ENCODE peak calls at places on chromosomes 5 and 9, in ten cellular contexts. K is ovary; H is T-helper 1 cell; P is activated naive CD8-positive, alpha-beta T cell treated with anti-CD3 and anti-CD28 coated beads, Interleukin-2, amount 50 U/mL, for 16 hours; S is ELR; E is AG04450; W is SIG-M5; C is Calu3; V is iPS-NIHi11; R is stimulated activated CD8-positive, alpha-beta memory T cell treated with anti-CD3 and anti-CD28 coated beads, Interleukin-15, amount 100 ng/mL, for 24 hours. L is an unnamed sample.

GRCh38 chr5:135355182-135355581 is 43.8 kb downstream of the MACROH2A1 start:
- DNase-seq in K (no peak), H (no peak), P (no peak), S (no peak), E (no peak), W (no peak), C (no peak), V (no peak), R (no peak), L (no peak)

GRCh38 chr9:114225534-114226288 is 70.4 kb downstream of the COL27A1 start:
- DNase-seq in K (no peak), H (no peak), P (no peak), S (peak; percentile 88), E (no peak), W (no peak), C (no peak), V (no peak), R (no peak), L (no peak)

GRCh38 chr5:171437286-171437821 is 17.9 kb downstream of the FGF18 start:
- DNase-seq in K (no peak), H (no peak), P (no peak), S (no peak), E (no peak), W (no peak), C (no peak), V (peak; percentile 52), R (no peak), L (peak; percentile 29)

GRCh38 chr5:143338658-143339366 is 64.7 kb downstream of the NR3C1 start:
- DNase-seq in K (no peak), H (no peak), P (no peak), S (peak; percentile 32), E (no peak), W (no peak), C (no peak), V (no peak), R (no peak), L (no peak)

GRCh38 chr9:81162361-81162760 is 527.0 kb downstream of the TLE1 start:
- DNase-seq in K (no peak), H (no peak), P (no peak), S (no peak), E (no peak), W (no peak), C (no peak), V (no peak), R (no peak), L (no peak)

GRCh38 chr5:112594060-112594850 is 143.4 kb upstream of the APC start:
- DNase-seq in K (no peak), H (no peak), P (no peak), S (no peak), E (no peak), W (no peak), C (no peak), V (no peak), R (no peak), L (no peak)

GRCh38 chr5:61298580-61298979 is 33.5 kb upstream of the ZSWIM6 start:
- DNase-seq in K (no peak), H (no peak), P (no peak), S (peak; percentile 75), E (no peak), W (no peak), C (no peak), V (no peak), R (no peak), L (no peak)

GRCh38 chr9:126068534-126069230 is 257.9 kb upstream of the MVB12B start:
- DNase-seq in K (no peak), H (no peak), P (no peak), S (no peak), E (no peak), W (no peak), C (no peak), V (no peak), R (no peak), L (no peak)

GRCh38 chr5:172325452-172325851 is 41.9 kb upstream of the UBTD2 start:
- DNase-seq in K (no peak), H (no peak), P (no peak), S (no peak), E (no peak), W (no peak), C (no peak), V (no peak), R (no peak), L (no peak)

GRCh38 chr5:150138551-150139265 is 16.9 kb downstream of the PDGFRB start:
- DNase-seq in K (peak; percentile 85), H (no peak), P (no peak), S (peak; percentile 87), E (peak; percentile 90), W (no peak), C (no peak), V (peak; percentile 57), R (no peak), L (peak; percentile 89)

GRCh38 chr5:66927140-66927539 is 269.5 kb downstream of the CD180 start:
- DNase-seq in K (no peak), H (no peak), P (no peak), S (no peak), E (no peak), W (no peak), C (no peak), V (no peak), R (no peak), L (no peak)

GRCh38 chr9:69186841-69187611 is 12.9 kb downstream of the TJP2 start:
- DNase-seq in K (no peak), H (no peak), P (no peak), S (peak; percentile 36), E (no peak), W (no peak), C (no peak), V (no peak), R (no peak), L (no peak)

GRCh38 chr9:91816356-91816755 is 133.7 kb downstream of the ROR2 start:
- DNase-seq in K (no peak), H (no peak), P (no peak), S (no peak), E (no peak), W (no peak), C (no peak), V (no peak), R (no peak), L (no peak)

GRCh38 chr9:124810513-124811355 is 33.8 kb downstream of the OLFML2A start:
- DNase-seq in K (no peak), H (no peak), P (no peak), S (peak; percentile 93), E (peak; percentile 69), W (no peak), C (peak; percentile 64), V (peak; percentile 95), R (no peak), L (peak; percentile 76)

GRCh38 chr9:16434522-16434921 is 435.9 kb downstream of the BNC2 start:
- DNase-seq in K (no peak), H (no peak), P (no peak), S (peak; percentile 29), E (no peak), W (no peak), C (no peak), V (no peak), R (no peak), L (no peak)

GRCh38 chr9:107584186-107584585 is 94.6 kb upstream of the KLF4 start:
- DNase-seq in K (no peak), H (no peak), P (no peak), S (no peak), E (no peak), W (no peak), C (no peak), V (no peak), R (no peak), L (no peak)

GRCh38 chr9:95409650-95410426 is 92.3 kb upstream of the FANCC start:
- DNase-seq in K (no peak), H (no peak), P (no peak), S (peak; percentile 72), E (peak; percentile 59), W (peak; percentile 79), C (no peak), V (no peak), R (no peak), L (no peak)

GRCh38 chr5:172585114-172585513 is 55.9 kb upstream of the NEURL1B start:
- DNase-seq in K (no peak), H (no peak), P (no peak), S (no peak), E (no peak), W (no peak), C (no peak), V (no peak), R (no peak), L (no peak)

GRCh38 chr9:77802512-77803293 is 154.6 kb upstream of the GNA14 start:
- DNase-seq in K (no peak), H (no peak), P (no peak), S (no peak), E (no peak), W (no peak), C (no peak), V (no peak), R (no peak), L (no peak)

GRCh38 chr5:31106742-31107546 is 86.5 kb upstream of the CDH6 start:
- DNase-seq in K (no peak), H (no peak), P (no peak), S (no peak), E (peak; percentile 69), W (no peak), C (no peak), V (peak; percentile 42), R (no peak), L (peak; percentile 85)

GRCh38 chr9:138069731-138070456 is 192.3 kb downstream of the CACNA1B start:
- DNase-seq in K (no peak), H (no peak), P (no peak), S (no peak), E (no peak), W (no peak), C (no peak), V (peak; percentile 63), R (no peak), L (peak; percentile 17)

GRCh38 chr5:35736280-35736679 is 118.6 kb downstream of the SPEF2 start:
- DNase-seq in K (no peak), H (no peak), P (no peak), S (peak; percentile 36), E (no peak), W (no peak), C (no peak), V (no peak), R (no peak), L (no peak)

GRCh38 chr9:4475301-4475700 is 15.0 kb upstream of the SLC1A1 start:
- DNase-seq in K (no peak), H (no peak), P (no peak), S (no peak), E (no peak), W (no peak), C (no peak), V (no peak), R (no peak), L (no peak)

GRCh38 chr5:135094339-135095051 is 60.5 kb upstream of the PITX1 start:
- DNase-seq in K (no peak), H (no peak), P (no peak), S (peak; percentile 8), E (no peak), W (no peak), C (no peak), V (no peak), R (no peak), L (no peak)

GRCh38 chr5:163609910-163610309 is 104.5 kb downstream of the MAT2B start:
- DNase-seq in K (no peak), H (no peak), P (no peak), S (no peak), E (no peak), W (no peak), C (no peak), V (no peak), R (no peak), L (no peak)

GRCh38 chr5:135308752-135309151 is 90.3 kb downstream of the MACROH2A1 start:
- DNase-seq in K (no peak), H (no peak), P (no peak), S (peak; percentile 90), E (peak; percentile 82), W (no peak), C (no peak), V (no peak), R (no peak), L (no peak)

L was measured in neural progenitor cell.